ENCODE peak calls at places on chromosomes 11 and 22, in four cellular contexts. I is mesendoderm; H is AG10803; Y is stimulated activated CD4-positive, alpha-beta T cell treated with anti-CD3 and anti-CD28 coated beads, Interleukin-15, amount 100 ng/mL, for 48 hours. C is an unnamed sample.

GRCh38 chr11:65880844-65881421 is 1.3 kb downstream of the CTSW start:
- DNase-seq in I (no peak), H (no peak), Y (no peak), C (no peak)

GRCh38 chr11:125371451-125371935 is 124.6 kb downstream of the FEZ1 start:
- DNase-seq in I (peak), H (no peak), Y (no peak), C (no peak)

GRCh38 chr22:38313384-38313955 is 3.8 kb downstream of the CSNK1E start:
- DNase-seq in I (no peak), H (peak), Y (no peak), C (peak)

GRCh38 chr11:113781682-113782081 is 2.1 kb downstream of the CLDN25 start:
- DNase-seq in I (peak), H (no peak), Y (no peak), C (no peak)

GRCh38 chr11:83520849-83521248 is 234.7 kb upstream of the CCDC90B start:
- DNase-seq in I (no peak), H (no peak), Y (no peak), C (no peak)

GRCh38 chr11:110148775-110149744 is 55.9 kb downstream of the ZC3H12C start:
- DNase-seq in I (peak), H (peak), Y (no peak), C (no peak)

GRCh38 chr11:10395196-10395897 is 59.7 kb upstream of the AMPD3 start:
- DNase-seq in I (no peak), H (no peak), Y (no peak), C (no peak)

GRCh38 chr11:80383655-80384054 is 942.8 kb upstream of the TENM4 start:
- DNase-seq in I (peak), H (no peak), Y (no peak), C (no peak)

GRCh38 chr11:66856496-66857233 is at the start of gene LRFN4:
- DNase-seq in I (peak), H (no peak), Y (no peak), C (peak)

GRCh38 chr11:112159098-112159761 is 4.7 kb downstream of the IL18 start:
- DNase-seq in I (no peak), H (no peak), Y (no peak), C (no peak)

GRCh38 chr11:914747-915493 is 4.3 kb upstream of the CHID1 start:
- DNase-seq in I (no peak), H (no peak), Y (no peak), C (no peak)

GRCh38 chr11:77619576-77620198 is 17.9 kb downstream of the CLNS1A start:
- DNase-seq in I (peak), H (peak), Y (no peak), C (peak)

GRCh38 chr11:62548545-62549335 is 2.1 kb upstream of the AHNAK start:
- DNase-seq in I (no peak), H (no peak), Y (no peak), C (no peak)

GRCh38 chr11:70517203-70517602 is 118.9 kb downstream of the CTTN start:
- DNase-seq in I (no peak), H (no peak), Y (no peak), C (no peak)

GRCh38 chr22:43407591-43407990 is 4.2 kb upstream of the MPPED1 start:
- DNase-seq in I (no peak), H (no peak), Y (no peak), C (no peak)

GRCh38 chr11:19735512-19735911 is 22.9 kb downstream of the NAV2 start:
- DNase-seq in I (no peak), H (peak), Y (no peak), C (no peak)